ENCODE peak calls at places on chromosomes 1 and 21, in eight cellular contexts. J is effector CD8-positive, alpha-beta T cell; Z is thoracic aorta; E is AG04450; O is dorsolateral prefrontal cortex; R is B cell; H is Kasumi-1; K is GOT3. Y is an unnamed sample.

GRCh38 chr1:3692593-3692992 is 40.3 kb downstream of the TP73 start:
- DNase-seq in J (no peak), H (no peak), R (no peak), O (no peak), K (no peak), E (no peak), Z (no peak), Y (no peak)

GRCh38 chr1:35172022-35172421 is 20.9 kb downstream of the SFPQ start:
- DNase-seq in H (no peak), O (no peak), R (no peak), J (no peak), E (no peak), Z (no peak), K (no peak), Y (no peak)

GRCh38 chr1:234473123-234473522 is 5.9 kb downstream of the TARBP1 start:
- DNase-seq in Z (no peak), K (no peak), J (no peak), R (no peak), H (peak; percentile 63), O (no peak), E (no peak), Y (no peak)

GRCh38 chr1:51915958-51916357 is 37.4 kb upstream of the NRDC start:
- DNase-seq in H (no peak), E (no peak), J (no peak), O (no peak), K (no peak), R (no peak), Z (no peak), Y (no peak)

GRCh38 chr1:205440476-205441317 is 15.1 kb downstream of the BLACAT1 start:
- DNase-seq in H (peak; percentile 65), E (no peak), O (peak; percentile 70), R (peak; percentile 64), Z (no peak), K (no peak), J (peak; percentile 30), Y (peak; percentile 90)

GRCh38 chr1:59604191-59604590 is 210.6 kb upstream of the HOOK1 start:
- DNase-seq in H (no peak), R (no peak), E (no peak), K (no peak), Z (no peak), O (no peak), J (no peak), Y (no peak)

GRCh38 chr1:43510621-43511020 is 20.1 kb upstream of the PTPRF start:
- DNase-seq in E (no peak), H (no peak), O (no peak), J (no peak), Z (no peak), R (no peak), K (no peak), Y (no peak)

GRCh38 chr1:214658785-214659184 is 55.8 kb downstream of the CENPF start:
- DNase-seq in R (no peak), O (no peak), J (no peak), Z (no peak), K (no peak), H (no peak), E (no peak), Y (peak; percentile 61)

GRCh38 chr21:45454924-45455315 is 50.0 kb downstream of the COL18A1 start:
- DNase-seq in E (no peak), J (no peak), H (no peak), R (no peak), K (no peak), O (no peak), Z (no peak), Y (no peak)

GRCh38 chr21:33403786-33404571 is 766 bp downstream of the IFNGR2 start:
- DNase-seq in E (no peak), H (peak; percentile 36), Z (no peak), K (no peak), R (peak; percentile 54), O (peak; percentile 81), J (no peak), Y (peak; percentile 85)

GRCh38 chr1:183330335-183330734 is 87.8 kb downstream of the NMNAT2 start:
- DNase-seq in H (no peak), E (no peak), O (no peak), K (no peak), J (no peak), R (no peak), Z (no peak), Y (peak; percentile 78)

GRCh38 chr1:208510192-208510952 is 266.2 kb upstream of the PLXNA2 start:
- DNase-seq in J (no peak), H (no peak), O (no peak), K (no peak), Z (no peak), E (no peak), R (no peak), Y (no peak)

GRCh38 chr21:43362306-43362927 is 64.5 kb downstream of the SIK1 start:
- DNase-seq in J (peak; percentile 79), E (peak; percentile 45), R (peak; percentile 87), Z (no peak), O (peak; percentile 82), H (peak; percentile 44), K (no peak), Y (peak; percentile 71)

GRCh38 chr1:154807048-154807591 is 63.0 kb downstream of the KCNN3 start:
- DNase-seq in R (no peak), E (no peak), J (no peak), H (no peak), O (no peak), K (no peak), Z (no peak), Y (no peak)

GRCh38 chr1:231850786-231851185 is 224.2 kb downstream of the DISC1 start:
- DNase-seq in E (no peak), O (no peak), H (no peak), R (no peak), K (no peak), J (no peak), Z (no peak), Y (no peak)

GRCh38 chr1:200379431-200379755 is 30.4 kb downstream of the ZNF281 start:
- DNase-seq in E (peak; percentile 73), Z (no peak), K (no peak), R (no peak), J (no peak), O (no peak), H (no peak), Y (no peak)